ENCODE peak calls at places on chromosomes 6 and 20, in four cellular contexts. X is GM12878, Z is K562, Q is HepG2. V is an unnamed sample.

GRCh38 chr6:112038268-112038667 is 15.6 kb upstream of the CCN6 start:
- DNase-seq in Z (no peak), Q (no peak), X (no peak), V (no peak)

GRCh38 chr20:50746138-50746940 is 15.0 kb downstream of the PARD6B start:
- DNase-seq in X (no peak), Q (peak), Z (no peak), V (no peak)

GRCh38 chr6:78947529-78947928 is 80.2 kb downstream of the IRAK1BP1 start:
- DNase-seq in Z (no peak), Q (no peak), X (no peak), V (no peak)

GRCh38 chr20:43868091-43868490 is 46.6 kb upstream of the TOX2 start:
- DNase-seq in Q (no peak), Z (no peak), X (no peak), V (no peak)

GRCh38 chr20:50690979-50691584 is at the start of gene RIPOR3:
- DNase-seq in Q (no peak), X (no peak), Z (peak), V (no peak)

GRCh38 chr20:49452011-49452482 is 30.4 kb downstream of the KCNB1 start:
- DNase-seq in X (no peak), Z (no peak), Q (no peak), V (no peak)

GRCh38 chr6:82217014-82217621 is 30.4 kb downstream of the IBTK start:
- DNase-seq in Q (no peak), Z (no peak), X (peak), V (no peak)

GRCh38 chr6:76264466-76264865 is 192.0 kb upstream of the IMPG1 start:
- DNase-seq in X (no peak), Q (no peak), Z (no peak), V (no peak)

GRCh38 chr6:81238390-81238789 is 514.1 kb downstream of the TENT5A start:
- DNase-seq in Z (no peak), X (no peak), Q (no peak), V (no peak)

GRCh38 chr6:24719125-24719931 is at the start of gene C6orf62:
- DNase-seq in X (peak), Q (no peak), Z (no peak), V (peak)

GRCh38 chr6:108589244-108589730 is 28.6 kb downstream of the FOXO3 start:
- DNase-seq in X (no peak), Q (peak), Z (peak), V (no peak)

GRCh38 chr6:141354191-141354950 is 778.4 kb upstream of the GJE1 start:
- DNase-seq in Q (no peak), X (no peak), Z (no peak), V (peak)

GRCh38 chr6:96836579-96837137 is 619 bp downstream of the GPR63 start:
- DNase-seq in Q (no peak), X (no peak), Z (peak), V (no peak)

GRCh38 chr20:17685168-17685567 is 3.1 kb upstream of the RRBP1 start:
- DNase-seq in X (no peak), Q (no peak), Z (no peak), V (no peak)

GRCh38 chr20:50679753-50680105 is 11.6 kb downstream of the RIPOR3 start:
- DNase-seq in Z (no peak), X (no peak), Q (no peak), V (no peak)

GRCh38 chr20:50391444-50392137 is 118.6 kb upstream of the PTPN1 start:
- DNase-seq in X (no peak), Q (no peak), Z (no peak), V (no peak)

GRCh38 chr6:33956206-33956605 is 152.4 kb upstream of the MLN start:
- DNase-seq in X (no peak), Z (no peak), Q (no peak), V (no peak)

GRCh38 chr6:33955566-33955965 is 151.8 kb upstream of the MLN start:
- DNase-seq in Q (no peak), X (no peak), Z (no peak), V (no peak)

GRCh38 chr6:33952016-33952415 is 148.2 kb upstream of the MLN start:
- DNase-seq in Q (no peak), X (no peak), Z (no peak), V (no peak)

GRCh38 chr6:33957391-33958207 is 153.8 kb upstream of the MLN start:
- DNase-seq in Q (no peak), Z (no peak), X (no peak), V (no peak)

DNA sequence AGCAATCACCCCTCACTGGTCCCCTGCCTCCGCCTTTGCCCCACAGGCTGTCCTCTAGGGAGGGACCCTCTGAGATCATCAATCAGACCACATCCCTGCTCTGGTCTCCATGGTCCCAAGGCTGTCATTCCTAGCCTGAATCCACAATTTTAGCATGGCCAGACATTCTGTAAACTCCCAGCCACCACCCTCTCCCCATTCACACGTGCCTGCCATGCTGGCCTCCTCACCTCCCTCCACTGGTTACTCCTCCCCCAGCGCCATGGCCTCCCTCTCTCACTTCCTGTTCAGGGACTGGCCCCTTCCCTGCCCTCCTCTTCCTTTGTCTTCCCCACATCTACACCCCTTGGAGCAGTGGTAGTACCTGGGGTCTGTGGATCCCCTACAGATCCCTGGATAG is 150.7 kb upstream of the MLN start:
- DNase-seq in Q (no peak), X (no peak), Z (no peak), V (no peak)
- TF ChIP-seq FOXM1 in Q (no peak), X (no peak), Z (no peak), V (no peak)

GRCh38 chr6:162151050-162151658 is 576.4 kb downstream of the PRKN start:
- DNase-seq in Q (no peak), Z (no peak), X (no peak), V (no peak)
- TF ChIP-seq FOXK2 in Q (no peak), Z (no peak), X (no peak), V (no peak)

DNA sequence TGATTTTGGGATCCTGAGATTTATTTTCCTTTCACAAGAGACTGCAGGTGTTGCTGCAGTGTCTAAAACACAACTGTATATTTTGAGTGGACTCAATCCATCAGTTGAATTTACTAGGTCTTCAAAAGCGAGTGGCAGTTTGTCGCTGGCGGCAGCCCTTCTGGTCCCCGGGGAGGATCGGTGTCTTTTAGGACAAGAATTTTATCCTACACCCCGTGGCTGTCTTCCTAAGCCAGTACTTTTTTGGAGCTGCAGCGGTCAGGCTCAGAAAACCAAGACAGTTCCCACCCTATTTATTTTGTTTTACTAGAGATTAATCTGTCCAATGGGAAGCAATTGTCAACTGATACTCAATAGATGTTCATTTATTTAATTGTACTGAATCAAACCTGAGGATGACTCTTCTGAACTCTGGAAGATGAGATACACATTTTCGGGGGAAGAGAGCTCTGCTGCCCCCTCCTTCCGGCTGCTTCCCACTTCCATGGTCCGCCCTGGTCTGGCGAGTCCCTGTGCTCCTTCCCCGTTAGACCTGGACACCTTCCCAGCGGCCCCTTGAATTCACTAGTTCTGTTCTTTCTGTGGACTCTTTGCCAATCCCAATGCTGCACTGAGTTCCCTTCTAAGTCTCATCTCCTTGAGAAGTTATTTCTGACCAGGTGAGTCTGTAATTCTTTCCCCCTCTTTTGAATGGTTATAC is 90.6 kb downstream of the ERMARD start:
- DNase-seq in Q (no peak), Z (no peak), X (no peak), V (no peak)
- TF ChIP-seq FOXM1 in Q (no peak), Z (no peak), X (no peak), V (no peak)

GRCh38 chr6:28980137-28980796 is 24.8 kb downstream of the ZNF311 start:
- DNase-seq in Q (peak), Z (no peak), X (no peak), V (no peak)
- TF ChIP-seq FOXK2 in Q (no peak), Z (no peak), X (no peak), V (no peak)